ENCODE peak calls at places on chromosomes 4 and X, in five cellular contexts. One of them, this sample, is unnamed.

GRCh38 chr4:58776627-58777026 is 1666.4 kb upstream of the IGFBP7 start:
- DNase-seq in CD8-positive, alpha-beta memory T cell: no peak
- DNase-seq in posterior cingulate gyrus: no peak
- DNase-seq in activated naive CD4-positive, alpha-beta T cell treated with anti-CD3 and anti-CD28 coated beads, Interleukin-2, amount 50 U/mL, for 72 hours: no peak
- DNase-seq in T-helper 2 cell: no peak
- DNase-seq in this sample: no peak

GRCh38 chrX:24305905-24306304 is 8.0 kb downstream of the SUPT20HL2 start:
- DNase-seq in T-helper 2 cell: no peak
- DNase-seq in CD8-positive, alpha-beta memory T cell: no peak
- DNase-seq in posterior cingulate gyrus: no peak
- DNase-seq in activated naive CD4-positive, alpha-beta T cell treated with anti-CD3 and anti-CD28 coated beads, Interleukin-2, amount 50 U/mL, for 72 hours: no peak
- DNase-seq in this sample: no peak

GRCh38 chrX:24979081-24979480 is 36.7 kb downstream of the ARX start:
- DNase-seq in CD8-positive, alpha-beta memory T cell: no peak
- DNase-seq in posterior cingulate gyrus: no peak
- DNase-seq in activated naive CD4-positive, alpha-beta T cell treated with anti-CD3 and anti-CD28 coated beads, Interleukin-2, amount 50 U/mL, for 72 hours: no peak
- DNase-seq in T-helper 2 cell: no peak
- DNase-seq in this sample: no peak

GRCh38 chrX:133670394-133670793 is 255.1 kb upstream of the GPC4 start:
- DNase-seq in CD8-positive, alpha-beta memory T cell: no peak
- DNase-seq in T-helper 2 cell: no peak
- DNase-seq in activated naive CD4-positive, alpha-beta T cell treated with anti-CD3 and anti-CD28 coated beads, Interleukin-2, amount 50 U/mL, for 72 hours: peak
- DNase-seq in posterior cingulate gyrus: peak
- DNase-seq in this sample: no peak

GRCh38 chrX:53223955-53224859 is 800 bp downstream of the KDM5C start:
- DNase-seq in T-helper 2 cell: peak
- DNase-seq in CD8-positive, alpha-beta memory T cell: peak
- DNase-seq in activated naive CD4-positive, alpha-beta T cell treated with anti-CD3 and anti-CD28 coated beads, Interleukin-2, amount 50 U/mL, for 72 hours: peak
- DNase-seq in posterior cingulate gyrus: peak
- DNase-seq in this sample: no peak

GRCh38 chr4:144647095-144647959 is 1.4 kb downstream of the HHIP start:
- DNase-seq in CD8-positive, alpha-beta memory T cell: no peak
- DNase-seq in activated naive CD4-positive, alpha-beta T cell treated with anti-CD3 and anti-CD28 coated beads, Interleukin-2, amount 50 U/mL, for 72 hours: no peak
- DNase-seq in posterior cingulate gyrus: no peak
- DNase-seq in T-helper 2 cell: no peak
- DNase-seq in this sample: no peak

GRCh38 chrX:46310815-46311497 is 234.3 kb downstream of the ZNF674 start:
- DNase-seq in CD8-positive, alpha-beta memory T cell: no peak
- DNase-seq in T-helper 2 cell: no peak
- DNase-seq in posterior cingulate gyrus: no peak
- DNase-seq in activated naive CD4-positive, alpha-beta T cell treated with anti-CD3 and anti-CD28 coated beads, Interleukin-2, amount 50 U/mL, for 72 hours: no peak
- DNase-seq in this sample: no peak

GRCh38 chr4:169416997-169417396 is 146.2 kb upstream of the SH3RF1 start:
- DNase-seq in T-helper 2 cell: no peak
- DNase-seq in activated naive CD4-positive, alpha-beta T cell treated with anti-CD3 and anti-CD28 coated beads, Interleukin-2, amount 50 U/mL, for 72 hours: peak
- DNase-seq in CD8-positive, alpha-beta memory T cell: no peak
- DNase-seq in posterior cingulate gyrus: no peak
- DNase-seq in this sample: no peak

GRCh38 chrX:32571579-32571978 is 639.8 kb downstream of the DMD start:
- DNase-seq in T-helper 2 cell: no peak
- DNase-seq in activated naive CD4-positive, alpha-beta T cell treated with anti-CD3 and anti-CD28 coated beads, Interleukin-2, amount 50 U/mL, for 72 hours: no peak
- DNase-seq in posterior cingulate gyrus: no peak
- DNase-seq in CD8-positive, alpha-beta memory T cell: no peak
- DNase-seq in this sample: no peak

GRCh38 chr4:8403173-8403753 is 37.3 kb downstream of the ACOX3 start:
- DNase-seq in posterior cingulate gyrus: peak
- DNase-seq in activated naive CD4-positive, alpha-beta T cell treated with anti-CD3 and anti-CD28 coated beads, Interleukin-2, amount 50 U/mL, for 72 hours: peak
- DNase-seq in CD8-positive, alpha-beta memory T cell: peak
- DNase-seq in T-helper 2 cell: no peak
- DNase-seq in this sample: peak

This sample was measured in CD8-positive, alpha-beta T cell.